ENCODE peak calls at places on chromosomes 3 and 15, in four cellular contexts. O, M, A and D are unnamed samples. For H3K27me3, the result is how much of the 10 kb centered on the place peaks cover.

GRCh38 chr15:55535436-55535835 is 27.4 kb upstream of the DNAAF4 start:
- DNase-seq in A (no peak), M (no peak), O (no peak), D (no peak)

GRCh38 chr15:74396445-74397238 is 29.2 kb upstream of the CYP11A1 start:
- DNase-seq in O (no peak), A (no peak), M (no peak), D (peak)

GRCh38 chr3:4744405-4745239 is 234.6 kb upstream of the BHLHE40 start:
- DNase-seq in O (no peak), M (no peak), A (no peak), D (no peak)

GRCh38 chr15:77837649-77838025 is 204.9 kb upstream of the LINGO1 start:
- DNase-seq in A (no peak), O (no peak), M (no peak), D (no peak)

GRCh38 chr15:67280217-67280616 is 25.6 kb downstream of the IQCH start:
- DNase-seq in A (no peak), O (no peak), M (no peak), D (no peak)

GRCh38 chr3:49930241-49930690 is 655 bp upstream of the MON1A start:
- DNase-seq in O (no peak), A (no peak), M (no peak), D (no peak)

GRCh38 chr3:164465172-164465571 is 613.1 kb downstream of the SI start:
- DNase-seq in A (no peak), O (no peak), M (no peak), D (no peak)

GRCh38 chr15:37907136-37907535 is 27.3 kb upstream of the TMCO5A start:
- DNase-seq in O (no peak), A (no peak), M (no peak), D (no peak)

GRCh38 chr3:149958171-149958796 is 12.4 kb downstream of the PFN2 start:
- DNase-seq in A (no peak), M (no peak), O (no peak), D (peak)

GRCh38 chr3:186945255-186945823 is 15.0 kb downstream of the ST6GAL1 start:
- DNase-seq in M (no peak), A (no peak), O (no peak), D (no peak)

GRCh38 chr15:68725736-68726135 is 95.0 kb downstream of the ANP32A start:
- DNase-seq in A (no peak), M (peak), O (peak), D (no peak)

GRCh38 chr3:114035146-114035545 is 21.2 kb downstream of the CCDC191 start:
- DNase-seq in A (no peak), M (no peak), O (no peak), D (no peak)

GRCh38 chr3:148789156-148789555 is 38.5 kb upstream of the CPB1 start:
- DNase-seq in A (no peak), O (no peak), M (no peak), D (no peak)

GRCh38 chr3:40753371-40753770 is 228.6 kb downstream of the ZNF621 start:
- DNase-seq in O (no peak), M (no peak), A (no peak), D (no peak)

GRCh38 chr3:125061170-125061569 is 5.4 kb upstream of the HEG1 start:
- DNase-seq in O (no peak), M (peak), A (no peak), D (no peak)

GRCh38 chr3:124698030-124698770 is 32.1 kb upstream of the UMPS start:
- DNase-seq in O (no peak), M (no peak), A (no peak), D (no peak)

GRCh38 chr15:48059786-48060185 is 61.0 kb upstream of the SLC24A5 start:
- DNase-seq in M (no peak), O (peak), A (no peak), D (no peak)

GRCh38 chr3:195764961-195765706 is 44.4 kb downstream of the MUC20 start:
- DNase-seq in M (no peak), A (no peak), O (no peak), D (no peak)

GRCh38 chr3:4722103-4722502 is 229.0 kb downstream of the ITPR1 start:
- DNase-seq in O (peak), A (no peak), M (no peak), D (peak)

GRCh38 chr3:94615275-94616065 is 552.6 kb downstream of the NSUN3 start:
- DNase-seq in M (no peak), O (no peak), A (no peak), D (peak)

GRCh38 chr15:45166792-45167630 is 20.8 kb downstream of the SHF start:
- DNase-seq in A (peak), O (peak), M (peak), D (peak)

GRCh38 chr15:72991026-72991425 is 61.2 kb upstream of the NEO1 start:
- DNase-seq in M (no peak), O (no peak), A (no peak), D (no peak)

GRCh38 chr3:71415708-71416108 is 167.8 kb downstream of the FOXP1 start:
- DNase-seq in A (no peak), M (no peak), O (no peak), D (no peak)

GRCh38 chr15:68601206-68602197 is 22.7 kb downstream of the CORO2B start:
- DNase-seq in O (no peak), A (no peak), M (peak), D (no peak)

GRCh38 chr3:12833226-12834161 is 7.9 kb downstream of the RPL32 start:
- DNase-seq in A (no peak), O (no peak), M (no peak), D (no peak)

GRCh38 chr15:78873796-78874761 is 1.4 kb downstream of the MORF4L1 start:
- DNase-seq in O (peak), M (peak), A (no peak), D (no peak)

GRCh38 chr3:38227989-38228388 is 37.6 kb upstream of the SLC22A13 start:
- DNase-seq in A (no peak), O (no peak), M (no peak), D (peak)

GRCh38 chr3:127566801-127567200 is 23.7 kb downstream of the TPRA1 start:
- DNase-seq in A (no peak), O (no peak), M (no peak), D (no peak)

GRCh38 chr3:132034097-132034485 is 723 bp downstream of the CPNE4 start:
- DNase-seq in O (no peak), A (no peak), M (no peak), D (no peak)

GRCh38 chr3:112035241-112035640 is 705 bp downstream of the TMPRSS7 start:
- DNase-seq in O (no peak), M (no peak), A (no peak), D (no peak)

GRCh38 chr3:100306695-100307094 is 27.9 kb upstream of the NIT2 start:
- DNase-seq in M (no peak), A (no peak), O (no peak), D (no peak)

GRCh38 chr15:47505712-47506542 is 211.4 kb upstream of the SEMA6D start:
- DNase-seq in M (no peak), O (no peak), A (no peak), D (no peak)

GRCh38 chr3:46812237-46812791 is 50.9 kb downstream of the MYL3 start:
- DNase-seq in A (peak), M (peak), O (peak), D (no peak)

GRCh38 chr3:96813820-96814580 is 394 bp upstream of the EPHA6 start:
- DNase-seq in M (no peak), O (peak), A (no peak), D (peak)

GRCh38 chr3:179825527-179826246 is 172.8 kb downstream of the USP13 start:
- DNase-seq in O (no peak), M (no peak), A (no peak), D (no peak)

GRCh38 chr3:130384547-130384946 is 39.1 kb downstream of the COL6A5 start:
- DNase-seq in M (no peak), A (no peak), O (no peak), D (no peak)

DNA sequence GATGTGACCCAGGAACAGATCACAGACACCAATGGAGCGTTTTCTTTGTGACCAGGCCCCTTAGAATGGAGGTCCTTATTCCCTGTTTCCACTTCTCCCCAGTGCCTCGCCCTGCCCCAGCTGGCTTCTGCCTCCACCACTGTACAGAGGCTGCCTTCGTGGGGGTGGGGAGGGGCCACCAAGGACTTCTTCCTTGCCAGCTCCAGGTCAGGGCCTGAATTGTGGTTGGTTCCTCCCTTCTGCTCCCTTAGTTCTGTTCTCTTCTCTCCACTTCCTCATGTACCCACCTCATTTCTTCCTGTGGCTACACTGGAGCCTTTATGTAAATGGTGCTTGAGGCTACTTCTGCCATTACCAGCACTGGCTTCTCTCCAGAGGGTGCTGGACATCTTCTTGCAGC is 16.4 kb downstream of the TGM4 start:
- DNase-seq in A (no peak), O (no peak), M (no peak), D (no peak)
- H3K27ac ChIP-seq in A (no peak), O (no peak), M (no peak), D (no peak)

GRCh38 chr15:29613951-29614382 is 208.3 kb downstream of the TJP1 start:
- DNase-seq in A (no peak), O (no peak), M (no peak), D (no peak)
- TF ChIP-seq CTCF in A (peak), O (no peak), M (no peak), D (peak)

DNA sequence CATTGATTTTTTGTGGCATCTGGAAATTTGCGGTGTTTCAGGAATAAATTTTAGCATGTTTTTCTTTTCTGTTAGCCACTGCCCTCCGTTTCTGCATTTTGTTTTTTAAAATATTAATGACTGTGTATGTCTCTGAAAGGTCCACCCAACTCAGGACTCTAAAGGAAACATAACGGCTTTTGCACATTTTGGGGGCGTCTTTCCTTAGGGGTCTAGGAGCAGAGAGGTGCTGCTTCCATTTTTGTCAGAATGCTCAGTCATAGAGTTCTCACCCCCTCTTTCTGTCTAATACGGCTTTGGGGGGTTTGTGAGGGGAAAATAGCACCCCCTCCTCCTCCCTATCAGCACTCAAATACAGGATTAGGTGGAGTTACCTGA is 219.4 kb downstream of the MEIS2 start:
- DNase-seq in M (no peak), A (no peak), O (no peak), D (no peak)
- H3K27me3 ChIP-seq in M (under half), A (half or more), O (half or more), D (half or more)

GRCh38 chr3:42733501-42734262 is 31.1 kb upstream of the HHATL start:
- DNase-seq in M (no peak), O (no peak), A (no peak), D (no peak)
- H3K27ac ChIP-seq in M (no peak), O (no peak), A (no peak), D (no peak)